ENCODE peak calls at places on chromosomes 2 and 18, in five cellular contexts. N is A549, R is K562, B is HepG2, L is H1. Z is an unnamed sample.

GRCh38 chr2:65919579-65920188 is 487.3 kb upstream of the SPRED2 start:
- DNase-seq in N (no peak), R (no peak), B (no peak), L (no peak), Z (no peak)

GRCh38 chr2:189657867-189658266 is 3.4 kb upstream of the ASNSD1 start:
- DNase-seq in N (no peak), R (no peak), B (no peak), L (no peak), Z (no peak)

GRCh38 chr2:36951030-36951518 is 15.3 kb downstream of the STRN start:
- DNase-seq in N (no peak), R (no peak), B (no peak), L (no peak), Z (no peak)

GRCh38 chr2:203802277-203803045 is 65.1 kb upstream of the CTLA4 start:
- DNase-seq in N (no peak), R (no peak), B (no peak), L (no peak), Z (no peak)

GRCh38 chr2:188450740-188451480 is 159.2 kb downstream of the GULP1 start:
- DNase-seq in N (no peak), R (no peak), B (no peak), L (no peak), Z (no peak)

GRCh38 chr2:232979871-232980461 is 33.1 kb downstream of the NGEF start:
- DNase-seq in N (peak), R (no peak), B (peak), L (no peak), Z (no peak)

GRCh38 chr2:173159794-173160463 is 84.3 kb downstream of the MAP3K20 start:
- DNase-seq in N (peak), R (no peak), B (peak), L (no peak), Z (peak)

GRCh38 chr2:158935617-158936016 is 32.8 kb upstream of the TANC1 start:
- DNase-seq in N (no peak), R (no peak), B (no peak), L (no peak), Z (no peak)

GRCh38 chr2:3198119-3198518 is 179.5 kb downstream of the EIPR1 start:
- DNase-seq in N (peak), R (no peak), B (peak), L (peak), Z (no peak)
- TF ChIP-seq CTCF in N (no peak), R (peak), B (peak), L (peak), Z (no peak)

GRCh38 chr2:58629720-58630119 is 388.6 kb upstream of the FANCL start:
- DNase-seq in N (peak), R (no peak), B (no peak), L (no peak), Z (no peak)

GRCh38 chr2:58638256-58638795 is 397.2 kb upstream of the FANCL start:
- DNase-seq in N (no peak), R (no peak), B (no peak), L (no peak), Z (peak)

GRCh38 chr2:58633576-58634365 is 392.6 kb upstream of the FANCL start:
- DNase-seq in N (peak), R (no peak), B (peak), L (no peak), Z (peak)

GRCh38 chr2:58635801-58636375 is 394.8 kb upstream of the FANCL start:
- DNase-seq in N (no peak), R (no peak), B (no peak), L (no peak), Z (no peak)

GRCh38 chr2:58634653-58635347 is 393.7 kb upstream of the FANCL start:
- DNase-seq in N (peak), R (no peak), B (no peak), L (no peak), Z (peak)
- H3K27ac ChIP-seq in N (peak), R (no peak), B (no peak), L (no peak), Z (peak)

DNA sequence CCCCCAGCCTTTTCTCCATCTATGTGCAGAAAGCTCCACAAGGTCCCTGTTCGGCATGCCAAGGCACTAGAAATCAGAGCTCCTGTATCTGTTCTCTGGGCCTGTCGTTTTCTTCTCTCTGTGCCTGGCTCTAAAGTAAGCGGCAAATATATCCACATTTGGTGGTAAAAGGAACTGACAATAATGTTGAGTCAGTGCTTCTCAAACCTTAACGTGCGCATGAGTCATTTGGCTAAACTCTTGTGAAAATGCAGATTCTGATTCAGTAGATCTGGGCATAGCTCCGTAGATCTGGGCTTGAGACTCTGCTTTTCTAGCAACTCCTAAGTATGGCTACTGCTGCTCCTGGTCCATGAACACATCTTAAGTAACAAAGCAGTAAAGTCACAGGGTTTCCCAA is 16.5 kb upstream of the ACSL3 start:
- DNase-seq in N (peak), R (no peak), B (no peak), L (no peak), Z (peak)
- TF ChIP-seq JUN in N (no peak), R (no peak), B (no peak), L (no peak), Z (peak)

DNA sequence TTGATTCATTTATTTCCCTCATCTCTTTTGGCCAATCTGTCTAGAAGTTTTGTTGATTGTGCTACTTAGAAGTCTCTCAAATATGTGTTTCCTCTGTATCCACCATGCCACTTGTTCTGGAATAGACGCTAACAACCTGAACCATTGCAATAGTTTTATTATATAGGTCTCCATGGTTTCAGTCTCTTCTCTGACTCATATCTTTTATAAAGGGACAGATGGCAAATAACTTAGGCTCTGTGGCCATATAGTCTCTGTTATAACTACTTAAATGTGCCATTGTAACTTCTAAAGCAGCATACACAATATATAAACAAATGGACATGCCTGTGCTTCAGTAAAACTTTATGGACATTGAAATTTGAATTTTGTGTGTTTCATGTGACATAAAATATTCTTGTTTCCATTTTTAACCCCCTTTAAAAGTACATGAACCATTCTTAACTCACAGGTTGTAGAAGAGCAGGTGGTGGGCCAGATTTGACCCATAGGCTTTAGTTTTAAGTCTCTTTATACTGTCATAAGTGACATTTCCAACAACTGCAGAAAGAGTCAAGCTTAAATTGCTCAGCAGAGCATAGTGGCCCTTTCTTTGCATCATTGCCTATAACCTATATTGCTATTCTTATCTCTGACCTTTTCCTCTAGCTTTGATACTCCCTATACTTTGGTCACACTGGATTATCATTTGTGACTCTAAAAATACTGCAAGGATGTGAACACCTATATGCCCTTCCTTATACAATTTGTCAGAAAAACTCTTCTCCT is 123.8 kb downstream of the MC4R start:
- DNase-seq in N (no peak), R (no peak), B (no peak), L (no peak), Z (no peak)
- TF ChIP-seq CTCF in N (no peak), R (no peak), B (no peak), L (no peak), Z (no peak)

GRCh38 chr18:48827321-48828200 is 123.2 kb downstream of the SMAD7 start:
- DNase-seq in N (no peak), R (no peak), B (no peak), L (peak), Z (peak)
- H3K27ac ChIP-seq in N (no peak), R (no peak), B (no peak), L (no peak), Z (no peak)

DNA sequence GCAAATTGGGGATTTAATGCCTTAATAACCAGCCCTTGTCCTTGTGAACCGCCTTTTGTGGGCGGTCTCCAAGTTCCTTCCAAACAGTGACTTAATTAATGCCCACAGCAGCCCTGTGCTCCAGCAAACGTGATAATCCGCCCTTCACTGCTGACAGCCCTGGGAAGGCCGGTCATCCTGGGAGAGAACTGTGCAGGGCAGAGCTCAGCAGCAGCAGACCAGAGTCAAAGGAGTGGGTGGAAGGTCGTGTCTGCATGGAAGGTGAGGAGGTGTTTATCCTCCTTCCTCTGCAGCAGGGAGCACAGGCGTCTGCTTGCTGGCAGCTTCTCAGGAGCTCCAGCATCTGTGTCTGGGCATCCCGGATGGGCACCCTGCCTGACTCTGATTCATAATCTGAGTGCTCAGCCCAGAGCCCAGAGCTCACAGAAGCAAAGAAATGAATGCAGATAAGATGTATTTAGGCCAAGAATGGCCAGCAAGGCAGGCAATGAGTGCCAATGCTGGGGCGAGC is 270.0 kb upstream of the PXDN start:
- DNase-seq in N (no peak), R (no peak), B (no peak), L (no peak), Z (no peak)
- TF ChIP-seq JUN in N (no peak), R (no peak), B (no peak), L (no peak), Z (no peak)

GRCh38 chr18:80188643-80189010 is 58.7 kb downstream of the PARD6G start:
- DNase-seq in N (no peak), R (no peak), B (no peak), L (no peak), Z (no peak)
- TF ChIP-seq CTCF in N (no peak), R (no peak), B (no peak), L (no peak), Z (no peak)